ENCODE peak calls at places on chromosomes 5 and 9, in four cellular contexts. Z, K, X and W are unnamed samples.
A peak's percentile ranks its signal among the peaks of the same experiment; 100 is the strongest.

GRCh38 chr5:173327948-173328895 is at the start of gene STC2:
- DNase-seq in Z (no peak), K (no peak), X (no peak), W (peak; percentile 79)

GRCh38 chr5:140381972-140382371 is 19.7 kb upstream of the ANKHD1 start:
- DNase-seq in Z (no peak), K (no peak), X (no peak), W (no peak)

GRCh38 chr9:21611896-21612295 is 129.8 kb upstream of the IFNE start:
- DNase-seq in Z (no peak), K (no peak), X (no peak), W (no peak)

GRCh38 chr9:83307051-83307724 is 231.0 kb downstream of the FRMD3 start:
- DNase-seq in Z (no peak), K (no peak), X (no peak), W (no peak)

GRCh38 chr5:138303365-138303764 is 28.2 kb downstream of the CDC25C start:
- DNase-seq in Z (no peak), K (no peak), X (no peak), W (no peak)

GRCh38 chr9:16138961-16139441 is 586.2 kb downstream of the CCDC171 start:
- DNase-seq in Z (no peak), K (peak; percentile 17), X (no peak), W (no peak)

GRCh38 chr9:101677864-101678263 is 60.6 kb downstream of the GRIN3A start:
- DNase-seq in Z (no peak), K (no peak), X (no peak), W (no peak)

GRCh38 chr9:129250786-129251185 is 72.7 kb upstream of the IER5L start:
- DNase-seq in Z (no peak), K (no peak), X (no peak), W (no peak)

GRCh38 chr9:112112941-112113399 is 62.1 kb downstream of the SUSD1 start:
- DNase-seq in Z (no peak), K (no peak), X (no peak), W (no peak)

GRCh38 chr9:134057751-134058701 is 9.8 kb downstream of the BRD3 start:
- DNase-seq in Z (no peak), K (no peak), X (no peak), W (no peak)

GRCh38 chr9:16485575-16486321 is 384.7 kb downstream of the BNC2 start:
- DNase-seq in Z (no peak), K (no peak), X (no peak), W (no peak)

GRCh38 chr9:130901498-130902203 is 5.0 kb upstream of the QRFP start:
- DNase-seq in Z (no peak), K (no peak), X (no peak), W (no peak)

GRCh38 chr5:155938051-155938450 is 388.9 kb upstream of the SGCD start:
- DNase-seq in Z (no peak), K (no peak), X (no peak), W (no peak)

GRCh38 chr5:109996246-109996645 is 306.5 kb downstream of the MAN2A1 start:
- DNase-seq in Z (no peak), K (no peak), X (no peak), W (no peak)

GRCh38 chr5:151740958-151741373 is 17.5 kb downstream of the ATOX1 start:
- DNase-seq in Z (no peak), K (no peak), X (no peak), W (no peak)

GRCh38 chr5:59560553-59560952 is 333.0 kb downstream of the PDE4D start:
- DNase-seq in Z (no peak), K (no peak), X (no peak), W (no peak)

GRCh38 chr5:11476866-11477265 is 427.4 kb downstream of the CTNND2 start:
- DNase-seq in Z (no peak), K (no peak), X (no peak), W (no peak)

GRCh38 chr9:104071589-104071988 is 22.5 kb upstream of the SMC2 start:
- DNase-seq in Z (no peak), K (no peak), X (no peak), W (no peak)

GRCh38 chr9:38016375-38017120 is 52.5 kb downstream of the SHB start:
- DNase-seq in Z (no peak), K (no peak), X (no peak), W (no peak)

DNA sequence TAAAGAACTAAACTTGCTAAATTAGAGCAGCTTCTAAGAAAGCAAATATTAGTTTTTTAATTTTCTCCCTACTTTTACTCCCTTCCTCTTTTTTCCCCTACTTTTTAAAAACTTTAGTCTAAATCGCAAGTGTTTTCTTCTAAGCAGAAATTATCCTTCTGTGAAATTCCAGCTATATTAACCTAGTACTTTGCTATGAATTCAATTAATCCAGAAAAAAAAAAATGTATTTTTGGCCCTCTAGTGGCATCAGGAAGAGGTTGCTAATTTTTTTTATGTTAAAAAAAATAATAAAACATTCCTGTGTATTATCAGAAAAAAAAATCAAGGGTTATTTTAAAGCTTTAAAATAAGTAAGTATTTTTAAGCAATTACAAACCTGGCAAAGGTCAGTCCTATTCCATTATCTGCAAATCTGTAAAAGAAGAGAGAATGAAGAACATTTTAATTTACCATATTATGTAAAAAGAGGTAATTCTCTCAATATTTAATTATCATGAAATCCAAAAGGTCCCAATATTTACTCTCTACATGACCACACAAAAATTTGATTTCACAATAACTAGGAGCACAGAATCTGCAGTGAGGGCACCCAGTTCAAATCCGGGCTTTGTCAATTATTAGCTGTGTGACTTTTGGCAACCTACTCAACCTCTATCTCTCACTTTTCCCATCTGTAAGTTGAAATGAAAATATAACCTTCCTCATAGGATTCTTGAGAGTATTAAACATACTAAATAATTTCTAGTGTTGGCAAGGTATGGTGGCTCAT is 52.0 kb downstream of the CEMIP2 start:
- DNase-seq in Z (no peak), K (no peak), X (no peak), W (no peak)
- TF ChIP-seq CTCF in Z (peak; percentile 77), K (peak; percentile 41), X (peak; percentile 11), W (peak; percentile 61)

GRCh38 chr9:124778575-124779367 is 1.8 kb downstream of the OLFML2A start:
- DNase-seq in Z (no peak), K (no peak), X (no peak), W (no peak)
- TF ChIP-seq CTCF in Z (no peak), K (no peak), X (no peak), W (no peak)

GRCh38 chr5:142441638-142442037 is 116.8 kb upstream of the SPRY4 start:
- DNase-seq in Z (no peak), K (no peak), X (no peak), W (no peak)
- TF ChIP-seq CTCF in Z (no peak), K (no peak), X (no peak), W (no peak)

GRCh38 chr5:73299017-73299630 is 126.1 kb downstream of the TMEM174 start:
- DNase-seq in Z (no peak), K (no peak), X (no peak), W (no peak)
- TF ChIP-seq CTCF in Z (no peak), K (peak; percentile 58), X (no peak), W (peak; percentile 52)

GRCh38 chr5:55982957-55983381 is 11.8 kb downstream of the IL6ST start:
- DNase-seq in Z (no peak), K (no peak), X (no peak), W (no peak)
- TF ChIP-seq CTCF in Z (peak; percentile 50), K (peak; percentile 8), X (no peak), W (peak; percentile 16)

GRCh38 chr9:107542401-107542800 is 52.8 kb upstream of the KLF4 start:
- DNase-seq in Z (no peak), K (no peak), X (no peak), W (no peak)

GRCh38 chr9:107541523-107541922 is 52.0 kb upstream of the KLF4 start:
- DNase-seq in Z (no peak), K (no peak), X (no peak), W (no peak)

GRCh38 chr9:107540167-107540566 is 50.6 kb upstream of the KLF4 start:
- DNase-seq in Z (no peak), K (no peak), X (no peak), W (no peak)

GRCh38 chr9:107536462-107536861 is 46.9 kb upstream of the KLF4 start:
- DNase-seq in Z (no peak), K (no peak), X (no peak), W (no peak)

DNA sequence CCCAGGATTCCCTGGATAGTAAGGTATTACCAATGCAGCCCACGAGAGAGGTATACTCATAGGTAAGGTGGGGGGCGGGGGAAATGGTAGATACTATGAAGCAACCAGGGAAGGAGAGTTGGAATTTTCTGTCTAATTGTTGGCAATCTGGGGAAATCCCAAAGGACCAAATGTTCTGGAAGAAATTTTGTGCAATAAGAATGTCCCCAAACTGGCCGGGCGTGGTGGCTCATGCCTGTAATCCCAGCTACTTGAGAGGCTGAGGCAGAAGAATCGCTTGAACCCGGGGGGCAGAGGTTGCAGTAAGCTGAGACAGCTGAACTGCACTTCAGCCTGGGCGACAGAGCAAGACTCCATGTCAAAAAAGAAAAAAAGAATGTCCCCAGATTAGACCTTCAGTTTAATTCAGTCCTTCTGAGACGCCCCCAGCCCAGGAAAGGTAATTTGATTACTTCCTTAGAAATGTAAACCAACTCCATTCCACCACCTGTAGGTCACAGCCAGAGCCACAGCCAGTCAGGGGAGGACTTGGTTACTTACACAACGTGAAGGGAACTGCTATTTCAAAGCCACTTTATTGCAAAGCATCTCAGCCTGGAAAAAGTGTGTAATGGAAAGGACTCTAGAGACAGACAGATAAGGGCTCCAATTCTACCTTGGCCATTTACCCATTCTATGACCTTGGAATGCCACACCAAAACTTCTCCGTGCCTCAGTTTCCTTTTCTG is 50.0 kb upstream of the KLF4 start:
- DNase-seq in Z (no peak), K (no peak), X (no peak), W (no peak)
- TF ChIP-seq CTCF in Z (no peak), K (no peak), X (no peak), W (no peak)

GRCh38 chr5:170268153-170268689 is 29.4 kb downstream of the LCP2 start:
- DNase-seq in Z (no peak), K (no peak), X (no peak), W (no peak)
- TF ChIP-seq CTCF in Z (no peak), K (no peak), X (no peak), W (no peak)